ENCODE peak calls at places on chromosomes 2 and 18, in six cellular contexts. One of them, this sample, is unnamed.

GRCh38 chr18:51196116-51196810 is 1.2 kb downstream of the MEX3C start:
- DNase-seq in BJ: no peak
- DNase-seq in lower lobe of right lung: peak
- DNase-seq in uterus: peak
- DNase-seq in GM13976: no peak
- DNase-seq in WERI-Rb-1: peak
- DNase-seq in this sample: no peak

GRCh38 chr2:105397025-105397722 is 1.7 kb downstream of the FHL2 start:
- DNase-seq in BJ: no peak
- DNase-seq in lower lobe of right lung: no peak
- DNase-seq in uterus: no peak
- DNase-seq in GM13976: no peak
- DNase-seq in WERI-Rb-1: no peak
- DNase-seq in this sample: no peak

GRCh38 chr2:237886702-237887481 is 27.5 kb downstream of the RAMP1 start:
- DNase-seq in BJ: no peak
- DNase-seq in lower lobe of right lung: peak
- DNase-seq in uterus: peak
- DNase-seq in GM13976: no peak
- DNase-seq in WERI-Rb-1: no peak
- DNase-seq in this sample: no peak

GRCh38 chr18:9827856-9828793 is 57.6 kb upstream of the TXNDC2 start:
- DNase-seq in BJ: peak
- DNase-seq in lower lobe of right lung: peak
- DNase-seq in uterus: peak
- DNase-seq in GM13976: no peak
- DNase-seq in WERI-Rb-1: no peak
- DNase-seq in this sample: peak

GRCh38 chr2:41167014-41167413 is 715.1 kb upstream of the SLC8A1 start:
- DNase-seq in BJ: no peak
- DNase-seq in lower lobe of right lung: no peak
- DNase-seq in uterus: no peak
- DNase-seq in GM13976: no peak
- DNase-seq in WERI-Rb-1: no peak
- DNase-seq in this sample: no peak

GRCh38 chr2:207892676-207893402 is 123.1 kb upstream of the FZD5 start:
- DNase-seq in BJ: no peak
- DNase-seq in lower lobe of right lung: no peak
- DNase-seq in uterus: no peak
- DNase-seq in GM13976: no peak
- DNase-seq in WERI-Rb-1: peak
- DNase-seq in this sample: no peak

GRCh38 chr2:46470114-46470628 is 9.2 kb upstream of the TMEM247 start:
- DNase-seq in BJ: no peak
- DNase-seq in lower lobe of right lung: no peak
- DNase-seq in uterus: no peak
- DNase-seq in GM13976: no peak
- DNase-seq in WERI-Rb-1: no peak
- DNase-seq in this sample: no peak

GRCh38 chr2:176494949-176495353 is 225.7 kb downstream of the MTX2 start:
- DNase-seq in BJ: no peak
- DNase-seq in lower lobe of right lung: peak
- DNase-seq in uterus: peak
- DNase-seq in GM13976: no peak
- DNase-seq in WERI-Rb-1: no peak
- DNase-seq in this sample: no peak

GRCh38 chr2:240259201-240259923 is 118.9 kb upstream of the OTOS start:
- DNase-seq in BJ: no peak
- DNase-seq in lower lobe of right lung: peak
- DNase-seq in uterus: peak
- DNase-seq in GM13976: no peak
- DNase-seq in WERI-Rb-1: peak
- DNase-seq in this sample: no peak

GRCh38 chr18:70234667-70235459 is 29.4 kb upstream of the RTTN start:
- DNase-seq in BJ: peak
- DNase-seq in lower lobe of right lung: no peak
- DNase-seq in uterus: no peak
- DNase-seq in GM13976: no peak
- DNase-seq in WERI-Rb-1: no peak
- DNase-seq in this sample: no peak

GRCh38 chr2:102187191-102188150 is 648 bp downstream of the IL1RL2 start:
- DNase-seq in BJ: no peak
- DNase-seq in lower lobe of right lung: peak
- DNase-seq in uterus: peak
- DNase-seq in GM13976: peak
- DNase-seq in WERI-Rb-1: no peak
- DNase-seq in this sample: no peak

GRCh38 chr2:240905176-240905781 is 857 bp upstream of the CROCC2 start:
- DNase-seq in BJ: no peak
- DNase-seq in lower lobe of right lung: peak
- DNase-seq in uterus: no peak
- DNase-seq in GM13976: no peak
- DNase-seq in WERI-Rb-1: no peak
- DNase-seq in this sample: no peak

GRCh38 chr2:84897773-84898172 is 7.7 kb upstream of the TMSB10 start:
- DNase-seq in BJ: no peak
- DNase-seq in lower lobe of right lung: no peak
- DNase-seq in uterus: no peak
- DNase-seq in GM13976: no peak
- DNase-seq in WERI-Rb-1: no peak
- DNase-seq in this sample: no peak

GRCh38 chr2:21372654-21373053 is 248.9 kb downstream of the TDRD15 start:
- DNase-seq in BJ: no peak
- DNase-seq in lower lobe of right lung: no peak
- DNase-seq in uterus: no peak
- DNase-seq in GM13976: no peak
- DNase-seq in WERI-Rb-1: peak
- DNase-seq in this sample: no peak

GRCh38 chr2:15750822-15751221 is 159.2 kb downstream of the DDX1 start:
- DNase-seq in BJ: no peak
- DNase-seq in lower lobe of right lung: no peak
- DNase-seq in uterus: no peak
- DNase-seq in GM13976: no peak
- DNase-seq in WERI-Rb-1: no peak
- DNase-seq in this sample: no peak

GRCh38 chr2:128446049-128446811 is 127.6 kb upstream of the HS6ST1 start:
- DNase-seq in BJ: no peak
- DNase-seq in lower lobe of right lung: no peak
- DNase-seq in uterus: peak
- DNase-seq in GM13976: no peak
- DNase-seq in WERI-Rb-1: peak
- DNase-seq in this sample: no peak

GRCh38 chr18:24528857-24529256 is 68.4 kb downstream of the HRH4 start:
- DNase-seq in BJ: no peak
- DNase-seq in lower lobe of right lung: no peak
- DNase-seq in uterus: no peak
- DNase-seq in GM13976: no peak
- DNase-seq in WERI-Rb-1: no peak
- DNase-seq in this sample: no peak

GRCh38 chr18:59660976-59661743 is 36.1 kb downstream of the CCBE1 start:
- DNase-seq in BJ: no peak
- DNase-seq in lower lobe of right lung: no peak
- DNase-seq in uterus: no peak
- DNase-seq in GM13976: no peak
- DNase-seq in WERI-Rb-1: no peak
- DNase-seq in this sample: peak

GRCh38 chr2:99032786-99033185 is 96.8 kb upstream of the CRACDL start:
- DNase-seq in BJ: no peak
- DNase-seq in lower lobe of right lung: no peak
- DNase-seq in uterus: no peak
- DNase-seq in GM13976: no peak
- DNase-seq in WERI-Rb-1: no peak
- DNase-seq in this sample: no peak

GRCh38 chr2:99031991-99032390 is 96.0 kb upstream of the CRACDL start:
- DNase-seq in BJ: no peak
- DNase-seq in lower lobe of right lung: no peak
- DNase-seq in uterus: no peak
- DNase-seq in GM13976: no peak
- DNase-seq in WERI-Rb-1: no peak
- DNase-seq in this sample: no peak

GRCh38 chr2:99031481-99031880 is 95.5 kb upstream of the CRACDL start:
- DNase-seq in BJ: no peak
- DNase-seq in lower lobe of right lung: no peak
- DNase-seq in uterus: no peak
- DNase-seq in GM13976: no peak
- DNase-seq in WERI-Rb-1: no peak
- DNase-seq in this sample: no peak

GRCh38 chr2:99035920-99036319 is 99.9 kb upstream of the CRACDL start:
- DNase-seq in BJ: no peak
- DNase-seq in lower lobe of right lung: no peak
- DNase-seq in uterus: no peak
- DNase-seq in GM13976: no peak
- DNase-seq in WERI-Rb-1: no peak
- DNase-seq in this sample: no peak
- TF ChIP-seq CTCF in BJ: no peak
- TF ChIP-seq CTCF in lower lobe of right lung: no peak
- TF ChIP-seq CTCF in uterus: no peak
- TF ChIP-seq CTCF in GM13976: no peak
- TF ChIP-seq CTCF in WERI-Rb-1: no peak
- TF ChIP-seq CTCF in this sample: no peak

DNA sequence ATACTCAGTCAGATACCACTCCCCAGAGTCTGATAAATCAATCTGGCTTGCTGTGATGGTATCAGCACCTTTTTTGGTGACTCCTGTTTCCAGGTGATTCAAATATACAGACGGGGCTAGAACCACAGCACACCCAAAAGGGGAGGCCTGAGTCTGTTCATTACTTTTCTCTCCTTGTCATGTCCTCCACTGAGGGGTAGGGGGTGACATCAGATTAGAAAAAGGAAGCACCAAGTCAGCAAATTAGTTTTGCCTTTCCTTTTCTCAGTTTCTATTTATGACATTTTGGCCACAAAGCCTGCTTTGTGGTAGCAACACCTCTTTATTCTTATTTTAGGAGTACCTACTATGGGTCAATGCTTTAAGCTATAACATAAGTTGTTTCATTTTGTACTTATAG is 127.4 kb downstream of the CCDC102B start:
- DNase-seq in BJ: no peak
- DNase-seq in lower lobe of right lung: no peak
- DNase-seq in uterus: no peak
- DNase-seq in GM13976: no peak
- DNase-seq in WERI-Rb-1: no peak
- DNase-seq in this sample: no peak
- TF ChIP-seq CTCF in BJ: no peak
- TF ChIP-seq CTCF in lower lobe of right lung: peak
- TF ChIP-seq CTCF in uterus: no peak
- TF ChIP-seq CTCF in GM13976: peak
- TF ChIP-seq CTCF in WERI-Rb-1: peak
- TF ChIP-seq CTCF in this sample: peak

GRCh38 chr18:32930695-32931301 is 158.0 kb upstream of the KLHL14 start:
- DNase-seq in BJ: no peak
- DNase-seq in lower lobe of right lung: no peak
- DNase-seq in uterus: no peak
- DNase-seq in GM13976: peak
- DNase-seq in WERI-Rb-1: no peak
- DNase-seq in this sample: peak
- TF ChIP-seq CTCF in BJ: peak
- TF ChIP-seq CTCF in lower lobe of right lung: peak
- TF ChIP-seq CTCF in uterus: no peak
- TF ChIP-seq CTCF in GM13976: peak
- TF ChIP-seq CTCF in WERI-Rb-1: peak
- TF ChIP-seq CTCF in this sample: peak

GRCh38 chr2:231489990-231490389 is 25.7 kb upstream of the NCL start:
- DNase-seq in BJ: no peak
- DNase-seq in lower lobe of right lung: no peak
- DNase-seq in uterus: no peak
- DNase-seq in GM13976: no peak
- DNase-seq in WERI-Rb-1: peak
- DNase-seq in this sample: no peak
- TF ChIP-seq CTCF in BJ: peak
- TF ChIP-seq CTCF in lower lobe of right lung: peak
- TF ChIP-seq CTCF in uterus: no peak
- TF ChIP-seq CTCF in GM13976: no peak
- TF ChIP-seq CTCF in WERI-Rb-1: peak
- TF ChIP-seq CTCF in this sample: peak

GRCh38 chr2:225793736-225794550 is 394.4 kb downstream of the NYAP2 start:
- DNase-seq in BJ: no peak
- DNase-seq in lower lobe of right lung: no peak
- DNase-seq in uterus: no peak
- DNase-seq in GM13976: no peak
- DNase-seq in WERI-Rb-1: no peak
- DNase-seq in this sample: no peak

DNA sequence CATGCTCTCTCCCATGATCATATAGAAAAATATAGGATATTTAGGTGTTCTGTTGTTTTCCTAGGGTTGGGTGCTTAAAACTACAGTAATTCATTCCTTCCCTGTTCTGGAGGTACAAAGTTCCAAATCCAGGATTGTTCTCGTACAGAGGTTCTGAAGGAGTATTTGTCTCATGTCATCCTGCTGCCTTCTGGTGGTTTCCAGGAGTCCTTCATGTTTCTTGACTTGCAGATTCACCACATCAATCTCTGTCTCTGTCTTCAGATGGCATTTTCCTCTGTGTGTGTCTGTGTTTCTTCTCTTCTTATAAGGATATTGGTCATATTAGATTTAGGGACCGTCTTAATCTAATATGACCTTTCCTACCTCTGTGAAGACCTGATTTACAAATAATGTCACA is 397.9 kb downstream of the NYAP2 start:
- DNase-seq in BJ: no peak
- DNase-seq in lower lobe of right lung: no peak
- DNase-seq in uterus: no peak
- DNase-seq in GM13976: no peak
- DNase-seq in WERI-Rb-1: no peak
- DNase-seq in this sample: no peak
- TF ChIP-seq CTCF in BJ: no peak
- TF ChIP-seq CTCF in lower lobe of right lung: no peak
- TF ChIP-seq CTCF in uterus: peak
- TF ChIP-seq CTCF in GM13976: no peak
- TF ChIP-seq CTCF in WERI-Rb-1: no peak
- TF ChIP-seq CTCF in this sample: peak

GRCh38 chr18:57436965-57437333 is 1.8 kb downstream of the ONECUT2 start:
- DNase-seq in BJ: no peak
- DNase-seq in lower lobe of right lung: no peak
- DNase-seq in uterus: no peak
- DNase-seq in GM13976: no peak
- DNase-seq in WERI-Rb-1: no peak
- DNase-seq in this sample: no peak

GRCh38 chr18:57437433-57437781 is 2.2 kb downstream of the ONECUT2 start:
- DNase-seq in BJ: no peak
- DNase-seq in lower lobe of right lung: no peak
- DNase-seq in uterus: no peak
- DNase-seq in GM13976: peak
- DNase-seq in WERI-Rb-1: peak
- DNase-seq in this sample: no peak

GRCh38 chr18:57438669-57439616 is 3.8 kb downstream of the ONECUT2 start:
- DNase-seq in BJ: no peak
- DNase-seq in lower lobe of right lung: no peak
- DNase-seq in uterus: no peak
- DNase-seq in GM13976: peak
- DNase-seq in WERI-Rb-1: peak
- DNase-seq in this sample: no peak

GRCh38 chr18:57439617-57439975 is 4.4 kb downstream of the ONECUT2 start:
- DNase-seq in BJ: no peak
- DNase-seq in lower lobe of right lung: no peak
- DNase-seq in uterus: no peak
- DNase-seq in GM13976: peak
- DNase-seq in WERI-Rb-1: no peak
- DNase-seq in this sample: no peak

GRCh38 chr18:57437782-57438668 is 2.9 kb downstream of the ONECUT2 start:
- DNase-seq in BJ: no peak
- DNase-seq in lower lobe of right lung: no peak
- DNase-seq in uterus: no peak
- DNase-seq in GM13976: peak
- DNase-seq in WERI-Rb-1: peak
- DNase-seq in this sample: no peak
- TF ChIP-seq CTCF in BJ: peak
- TF ChIP-seq CTCF in lower lobe of right lung: peak
- TF ChIP-seq CTCF in uterus: no peak
- TF ChIP-seq CTCF in GM13976: peak
- TF ChIP-seq CTCF in WERI-Rb-1: peak
- TF ChIP-seq CTCF in this sample: peak

This sample was measured in AG09319.